ENCODE peak calls at places on chromosomes 5 and 9, in seven cellular contexts. N is adipocyte, E is GM03348, Q is tibial artery, I is non-pigmented ciliary epithelial cell, L is Ammon's horn, D is SJSA1. P is an unnamed sample.

GRCh38 chr9:69513291-69513690 is 158.9 kb downstream of the APBA1 start:
- DNase-seq in L (no peak), N (no peak), E (no peak), Q (no peak), I (no peak), D (no peak), P (no peak)

GRCh38 chr9:134617836-134618162 is 23.8 kb upstream of the COL5A1 start:
- DNase-seq in I (no peak), L (no peak), D (no peak), N (no peak), E (no peak), Q (no peak), P (no peak)

GRCh38 chr5:178902849-178903248 is 7.1 kb downstream of the ZFP2 start:
- DNase-seq in D (no peak), N (no peak), E (no peak), I (no peak), L (no peak), Q (no peak), P (no peak)

GRCh38 chr5:11050596-11051304 is 289.7 kb upstream of the DAP start:
- DNase-seq in N (no peak), I (no peak), D (no peak), E (no peak), L (peak; percentile 58), Q (no peak), P (peak; percentile 92)

GRCh38 chr5:10518352-10518751 is 45.5 kb upstream of the ANKRD33B start:
- DNase-seq in Q (no peak), E (peak; percentile 58), I (no peak), L (no peak), D (no peak), N (no peak), P (peak; percentile 63)

GRCh38 chr9:109640232-109641078 is 139.5 kb upstream of the PALM2AKAP2 start:
- DNase-seq in E (peak; percentile 67), L (peak; percentile 74), D (peak; percentile 49), I (no peak), Q (peak; percentile 74), N (peak; percentile 72), P (peak; percentile 69)

GRCh38 chr5:80150731-80151130 is 105.1 kb downstream of the SERINC5 start:
- DNase-seq in I (no peak), D (no peak), E (no peak), L (no peak), N (no peak), Q (no peak), P (no peak)

GRCh38 chr5:81207009-81207408 is 26.1 kb upstream of the CKMT2 start:
- DNase-seq in I (no peak), D (no peak), N (no peak), Q (no peak), E (peak; percentile 27), L (no peak), P (no peak)

GRCh38 chr5:98309785-98310566 is 463.5 kb upstream of the RGMB start:
- DNase-seq in E (peak; percentile 80), I (peak; percentile 99), D (peak; percentile 98), L (peak; percentile 22), Q (no peak), N (peak; percentile 84), P (peak; percentile 99)

GRCh38 chr5:535781-536698 is 11.8 kb upstream of the SLC9A3 start:
- DNase-seq in L (no peak), E (no peak), D (no peak), Q (no peak), N (no peak), I (no peak), P (no peak)

GRCh38 chr5:13524931-13525330 is 419.6 kb downstream of the DNAH5 start:
- DNase-seq in E (no peak), D (no peak), I (no peak), Q (no peak), N (no peak), L (no peak), P (no peak)

GRCh38 chr5:172931001-172931536 is 28.2 kb upstream of the RPL26L1 start:
- DNase-seq in D (peak; percentile 81), I (peak; percentile 95), Q (peak; percentile 93), E (peak; percentile 68), N (peak; percentile 94), L (no peak), P (peak; percentile 90)

GRCh38 chr5:61884242-61884855 is 421.7 kb upstream of the KIF2A start:
- DNase-seq in Q (no peak), L (no peak), I (no peak), D (no peak), E (no peak), N (no peak), P (no peak)

GRCh38 chr9:137593176-137593575 is 2.9 kb upstream of the ZMYND19 start:
- DNase-seq in D (no peak), I (no peak), L (no peak), Q (no peak), E (no peak), N (no peak), P (no peak)

GRCh38 chr5:170296935-170297588 is 515 bp downstream of the LCP2 start:
- DNase-seq in Q (no peak), N (no peak), E (no peak), L (no peak), D (no peak), I (no peak), P (no peak)

P was measured in PC-3.